ENCODE peak calls at places on chromosome X, in six cellular contexts. D, F, O, G, S and J are unnamed samples.

GRCh38 chrX:23373129-23373804 is 38.6 kb downstream of the PTCHD1 start:
- DNase-seq in D (peak; percentile 45), F (no peak), O (peak; percentile 68), G (no peak), S (no peak), J (no peak)

GRCh38 chrX:134746379-134746723 is 88.1 kb upstream of the PLAC1 start:
- DNase-seq in D (no peak), F (no peak), O (no peak), G (no peak), S (no peak), J (no peak)

GRCh38 chrX:44675364-44676024 is 132.8 kb upstream of the FUNDC1 start:
- DNase-seq in D (peak; percentile 9), F (no peak), O (peak; percentile 91), G (no peak), S (peak; percentile 30), J (no peak)

GRCh38 chrX:11934089-11934488 is 176.1 kb downstream of the MSL3 start:
- DNase-seq in D (peak; percentile 2), F (no peak), O (no peak), G (no peak), S (no peak), J (no peak)

GRCh38 chrX:11380187-11380586 is 87.0 kb downstream of the AMELX start:
- DNase-seq in D (peak; percentile 53), F (no peak), O (no peak), G (no peak), S (no peak), J (peak; percentile 41)

GRCh38 chrX:133544778-133545177 is 129.5 kb upstream of the GPC4 start:
- DNase-seq in D (no peak), F (no peak), O (no peak), G (no peak), S (no peak), J (peak; percentile 72)

GRCh38 chrX:30822068-30822671 is 66.9 kb downstream of the TAB3 start:
- DNase-seq in D (no peak), F (no peak), O (no peak), G (no peak), S (no peak), J (no peak)

GRCh38 chrX:110881971-110882370 is 86.4 kb upstream of the CHRDL1 start:
- DNase-seq in D (no peak), F (no peak), O (no peak), G (no peak), S (no peak), J (no peak)

GRCh38 chrX:15413101-15413500 is 28.9 kb upstream of the VEGFD start:
- DNase-seq in D (no peak), F (no peak), O (no peak), G (peak; percentile 15), S (no peak), J (no peak)

GRCh38 chrX:141220342-141221008 is 21.8 kb downstream of the SPANXC start:
- DNase-seq in D (peak; percentile 72), F (no peak), O (peak; percentile 74), G (no peak), S (no peak), J (peak; percentile 15)

GRCh38 chrX:17595456-17596035 is 141.7 kb upstream of the SCML1 start:
- DNase-seq in D (peak; percentile 22), F (no peak), O (peak; percentile 62), G (no peak), S (no peak), J (no peak)

GRCh38 chrX:131895002-131895401 is 128.1 kb upstream of the STK26 start:
- DNase-seq in D (peak; percentile 82), F (no peak), O (peak; percentile 6), G (no peak), S (no peak), J (no peak)

GRCh38 chrX:126167560-126167959 is 1.5 kb upstream of the DCAF12L2 start:
- DNase-seq in D (no peak), F (no peak), O (no peak), G (no peak), S (no peak), J (no peak)

GRCh38 chrX:78545233-78545632 is 113.9 kb downstream of the RTL3 start:
- DNase-seq in D (no peak), F (no peak), O (no peak), G (no peak), S (no peak), J (no peak)

GRCh38 chrX:154411322-154411980 is at the start of gene TAFAZZIN:
- DNase-seq in D (peak; percentile 64), F (peak; percentile 75), O (peak; percentile 52), G (peak; percentile 49), S (peak; percentile 64), J (no peak)

GRCh38 chrX:115324194-115324593 is 34.7 kb downstream of the LUZP4 start:
- DNase-seq in D (no peak), F (no peak), O (peak; percentile 26), G (no peak), S (no peak), J (peak; percentile 37)

GRCh38 chrX:54785901-54786300 is 12.2 kb downstream of the ITIH6 start:
- DNase-seq in D (no peak), F (peak; percentile 59), O (no peak), G (no peak), S (peak; percentile 40), J (peak; percentile 32)

GRCh38 chrX:10111364-10112148 is 45.2 kb upstream of the CLCN4 start:
- DNase-seq in D (peak; percentile 37), F (no peak), O (peak; percentile 14), G (no peak), S (no peak), J (peak; percentile 78)

DNA sequence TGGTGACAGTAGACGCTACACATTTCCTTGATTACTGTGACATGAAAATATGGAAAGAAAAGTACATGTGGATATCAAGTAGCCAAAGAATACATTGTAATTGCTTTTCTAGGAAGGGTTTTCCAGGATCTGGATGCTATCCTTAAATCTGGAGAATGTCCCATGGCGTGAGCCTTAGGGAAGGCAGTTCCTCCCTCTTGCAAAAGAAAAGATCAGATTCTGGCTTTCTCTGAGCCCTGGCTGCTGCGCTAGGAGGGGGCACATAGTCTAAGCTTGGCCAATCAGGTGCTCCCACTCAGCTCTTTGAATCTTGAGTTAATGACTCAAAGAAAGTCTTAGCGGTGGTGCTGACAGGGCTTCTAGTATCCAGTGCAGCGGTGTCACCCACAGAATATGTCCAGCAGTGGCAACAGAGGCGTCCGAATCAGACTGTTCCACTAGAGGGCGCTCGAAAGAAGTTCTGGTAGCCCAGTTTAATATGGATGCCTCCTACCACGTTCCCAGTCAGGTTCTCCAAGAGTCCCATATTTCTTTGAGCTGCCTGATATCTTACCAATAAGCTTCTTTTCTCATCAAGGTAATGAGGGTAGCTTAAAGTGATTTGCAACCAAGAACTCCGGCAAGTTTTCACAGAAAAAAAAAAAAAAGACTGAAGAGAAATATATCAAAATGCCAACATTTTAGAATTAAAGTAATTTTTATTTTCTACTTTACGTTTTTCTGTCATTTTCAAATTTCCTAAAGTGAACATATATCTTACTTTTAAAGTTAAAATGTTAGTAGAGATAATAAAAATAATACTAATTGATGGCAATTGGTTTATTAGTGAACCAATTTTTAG is 213.4 kb upstream of the S100G start:
- DNase-seq in D (peak; percentile 65), F (peak; percentile 73), O (peak; percentile 75), G (peak; percentile 64), S (peak; percentile 82), J (peak; percentile 69)
- H2BK120ac ChIP-seq in D (no peak overlapping the region), F (no peak overlapping the region), O (peak overlapping the region; percentile 60), G (no peak overlapping the region), S (no peak overlapping the region), J (no peak overlapping the region)

DNA sequence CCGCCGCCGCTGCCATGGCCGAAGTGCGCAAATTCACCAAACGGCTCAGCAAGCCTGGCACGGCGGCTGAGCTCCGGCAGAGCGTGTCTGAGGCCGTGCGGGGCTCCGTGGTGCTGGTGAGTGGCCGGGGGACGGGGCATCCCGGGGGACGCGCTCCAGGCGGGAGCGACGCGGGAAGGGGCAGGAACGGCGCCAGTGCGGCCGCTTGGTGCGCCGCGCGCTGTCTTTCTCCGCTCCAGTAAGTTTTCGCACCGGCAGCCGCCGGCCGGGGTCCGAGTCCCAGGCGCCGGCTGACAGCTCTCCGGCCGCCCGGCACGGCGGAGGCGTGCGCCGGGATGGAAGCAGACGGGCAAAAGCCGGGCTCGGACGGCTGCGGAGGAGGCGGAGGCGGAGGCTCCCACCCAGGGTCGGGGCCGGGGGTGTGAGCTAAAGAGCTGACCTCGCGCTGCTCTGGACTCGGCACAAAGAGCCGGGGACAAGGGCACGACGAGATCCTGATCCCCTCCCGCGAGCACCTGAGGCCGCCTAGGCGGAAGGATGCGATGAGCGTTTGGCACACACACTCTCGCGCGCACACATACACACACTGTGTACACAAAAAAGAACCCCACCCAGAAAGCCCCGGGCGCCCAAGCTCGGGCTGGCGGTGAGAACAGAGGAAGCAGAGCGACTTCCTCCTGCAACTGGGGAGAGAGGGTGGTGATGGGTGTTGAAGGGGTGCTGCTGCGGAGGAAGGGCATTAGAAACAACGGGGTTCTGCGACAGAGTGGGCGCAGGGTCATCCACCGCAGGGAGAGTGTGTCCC is 545 bp downstream of the DOCK11 start:
- DNase-seq in D (peak; percentile 20), F (peak; percentile 49), O (no peak), G (no peak), S (peak; percentile 34), J (peak; percentile 30)
- H4K91ac ChIP-seq in D (peak overlapping the region; percentile 7), F (no peak overlapping the region), O (peak overlapping the region; percentile 78), G (no peak overlapping the region), S (no peak overlapping the region), J (peak overlapping the region; percentile 19)

GRCh38 chrX:48021026-48021900 is 14.5 kb downstream of the SPACA5 start:
- DNase-seq in D (peak; percentile 87), F (peak; percentile 78), O (peak; percentile 81), G (peak; percentile 80), S (peak; percentile 69), J (peak; percentile 27)
- H2BK120ac ChIP-seq in D (peak overlapping the region; percentile 94), F (peak overlapping the region; percentile 91), O (peak overlapping the region; percentile 98), G (no peak overlapping the region), S (no peak overlapping the region), J (peak overlapping the region; percentile 75)

DNA sequence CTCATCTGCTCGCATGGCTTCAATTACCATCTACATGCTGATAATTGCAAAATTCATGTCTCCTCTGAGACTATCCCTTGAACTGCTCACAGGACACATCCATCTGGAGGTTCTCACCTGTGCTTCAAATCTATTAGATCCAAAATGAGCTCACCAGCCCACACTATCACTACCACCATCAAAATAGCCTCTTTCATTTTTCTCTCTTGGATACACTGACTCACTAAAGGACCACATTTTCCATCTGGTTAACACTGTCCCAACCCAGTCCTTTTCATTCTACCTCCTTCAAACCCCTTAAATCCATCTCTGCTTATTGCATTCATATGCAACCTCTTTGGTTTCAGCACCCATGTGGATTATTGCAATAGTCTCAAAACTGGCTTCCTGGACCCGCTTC is 497.6 kb downstream of the MID1IP1 start:
- DNase-seq in D (no peak), F (no peak), O (no peak), G (no peak), S (no peak), J (no peak)
- H4K91ac ChIP-seq in D (no peak overlapping the region), F (no peak overlapping the region), O (no peak overlapping the region), G (no peak overlapping the region), S (no peak overlapping the region), J (no peak overlapping the region)